ENCODE peak calls at places on chromosomes 5 and 9, in ten cellular contexts. X is mesendoderm; C is Peyer's patch; P is AG09309; R is left ventricle myocardium inferior; N is effector memory CD4-positive, alpha-beta T cell; M is suprapubic skin; L is body of pancreas; U is H7; D is CD4-positive, CD25-positive, alpha-beta regulatory T cell. B is an unnamed sample.

GRCh38 chr9:126756238-126756637 is 48.6 kb upstream of the ZBTB43 start:
- DNase-seq in X (no peak), C (no peak), P (no peak), R (no peak), N (no peak), M (no peak), L (no peak), U (no peak), D (no peak), B (no peak)

GRCh38 chr9:114153761-114154596 is 1.4 kb upstream of the COL27A1 start:
- DNase-seq in X (peak), C (no peak), P (no peak), R (no peak), N (no peak), M (no peak), L (peak), U (peak), D (no peak), B (no peak)

GRCh38 chr9:110444911-110445310 is 107.2 kb upstream of the TXNDC8 start:
- DNase-seq in X (no peak), C (no peak), P (peak), R (no peak), N (no peak), M (no peak), L (no peak), U (no peak), D (no peak), B (no peak)

GRCh38 chr9:16247188-16247875 is 623.1 kb downstream of the BNC2 start:
- DNase-seq in X (no peak), C (no peak), P (no peak), R (no peak), N (no peak), M (no peak), L (no peak), U (no peak), D (no peak), B (no peak)

GRCh38 chr5:75465480-75465879 is 45.9 kb downstream of the CERT1 start:
- DNase-seq in X (no peak), C (no peak), P (peak), R (no peak), N (no peak), M (no peak), L (no peak), U (no peak), D (no peak), B (no peak)

GRCh38 chr9:129071526-129072131 is 9.3 kb upstream of the DOLPP1 start:
- DNase-seq in X (peak), C (no peak), P (no peak), R (no peak), N (no peak), M (no peak), L (no peak), U (peak), D (no peak), B (no peak)

GRCh38 chr9:13487498-13487897 is 208.0 kb upstream of the MPDZ start:
- DNase-seq in X (no peak), C (no peak), P (no peak), R (no peak), N (no peak), M (no peak), L (no peak), U (no peak), D (no peak), B (no peak)

GRCh38 chr5:107247427-107247826 is 423.3 kb downstream of the EFNA5 start:
- DNase-seq in X (no peak), C (no peak), P (no peak), R (no peak), N (no peak), M (no peak), L (no peak), U (no peak), D (no peak), B (no peak)

GRCh38 chr5:35313296-35313695 is 83.0 kb upstream of the PRLR start:
- DNase-seq in X (no peak), C (no peak), P (peak), R (no peak), N (no peak), M (no peak), L (no peak), U (no peak), D (no peak), B (no peak)

GRCh38 chr9:111438576-111439235 is 45.5 kb downstream of the ECPAS start:
- DNase-seq in X (no peak), C (no peak), P (no peak), R (no peak), N (no peak), M (no peak), L (peak), U (no peak), D (no peak), B (no peak)

GRCh38 chr9:14993061-14993800 is 83.0 kb upstream of the FREM1 start:
- DNase-seq in X (peak), C (peak), P (peak), R (peak), N (peak), M (peak), L (peak), U (peak), D (peak), B (peak)

GRCh38 chr5:178548751-178549150 is 41.4 kb downstream of the COL23A1 start:
- DNase-seq in X (no peak), C (no peak), P (no peak), R (no peak), N (no peak), M (no peak), L (no peak), U (no peak), D (no peak), B (no peak)

GRCh38 chr5:92835712-92836111 is 745.3 kb downstream of the NR2F1-AS1 start:
- DNase-seq in X (no peak), C (no peak), P (no peak), R (no peak), N (no peak), M (no peak), L (no peak), U (no peak), D (no peak), B (no peak)

GRCh38 chr9:136840877-136841645 is 1.2 kb upstream of the AJM1 start:
- DNase-seq in X (peak), C (peak), P (no peak), R (no peak), N (no peak), M (no peak), L (peak), U (no peak), D (no peak), B (peak)

GRCh38 chr5:14937277-14937676 is 65.7 kb upstream of the ANKH start:
- DNase-seq in X (no peak), C (no peak), P (no peak), R (no peak), N (no peak), M (no peak), L (no peak), U (no peak), D (no peak), B (peak)

GRCh38 chr5:80933061-80933460 is 27.1 kb upstream of the RASGRF2 start:
- DNase-seq in X (no peak), C (no peak), P (no peak), R (no peak), N (no peak), M (no peak), L (no peak), U (no peak), D (no peak), B (no peak)

GRCh38 chr9:129283705-129284606 is 105.9 kb upstream of the IER5L start:
- DNase-seq in X (no peak), C (no peak), P (no peak), R (no peak), N (no peak), M (peak), L (no peak), U (peak), D (no peak), B (no peak)

GRCh38 chr5:175823731-175824525 is 47.5 kb upstream of the CPLX2 start:
- DNase-seq in X (peak), C (no peak), P (no peak), R (no peak), N (no peak), M (no peak), L (no peak), U (peak), D (no peak), B (no peak)

GRCh38 chr9:13410566-13411031 is 131.1 kb upstream of the MPDZ start:
- DNase-seq in X (no peak), C (no peak), P (no peak), R (no peak), N (no peak), M (no peak), L (no peak), U (no peak), D (no peak), B (no peak)

GRCh38 chr5:42715791-42716190 is 40.8 kb upstream of the CCDC152 start:
- DNase-seq in X (no peak), C (no peak), P (peak), R (no peak), N (no peak), M (no peak), L (no peak), U (no peak), D (no peak), B (no peak)

GRCh38 chr9:95729669-95730368 is 145.7 kb upstream of the ERCC6L2 start:
- DNase-seq in X (no peak), C (no peak), P (no peak), R (no peak), N (no peak), M (no peak), L (no peak), U (no peak), D (no peak), B (no peak)

GRCh38 chr5:96702503-96703383 is 40.6 kb downstream of the CAST start:
- DNase-seq in X (peak), C (peak), P (peak), R (peak), N (peak), M (peak), L (peak), U (peak), D (peak), B (peak)

GRCh38 chr5:132829742-132830435 is 558 bp downstream of the SHROOM1 start:
- DNase-seq in X (peak), C (peak), P (no peak), R (peak), N (peak), M (peak), L (peak), U (peak), D (peak), B (peak)

GRCh38 chr5:76074487-76074886 is 8.7 kb upstream of the SV2C start:
- DNase-seq in X (peak), C (no peak), P (no peak), R (no peak), N (no peak), M (no peak), L (no peak), U (peak), D (no peak), B (no peak)

GRCh38 chr5:149937610-149938009 is 7.0 kb downstream of the PDE6A start:
- DNase-seq in X (no peak), C (no peak), P (no peak), R (no peak), N (no peak), M (no peak), L (no peak), U (no peak), D (no peak), B (no peak)

GRCh38 chr5:142295084-142295758 is 29.6 kb downstream of the SPRY4 start:
- DNase-seq in X (peak), C (no peak), P (no peak), R (peak), N (no peak), M (no peak), L (no peak), U (peak), D (no peak), B (no peak)

GRCh38 chr5:59760798-59761348 is 132.7 kb downstream of the PDE4D start:
- DNase-seq in X (no peak), C (no peak), P (no peak), R (no peak), N (no peak), M (no peak), L (no peak), U (no peak), D (no peak), B (no peak)

GRCh38 chr5:83169938-83170337 is 92.6 kb downstream of the XRCC4 start:
- DNase-seq in X (no peak), C (no peak), P (no peak), R (no peak), N (no peak), M (no peak), L (no peak), U (no peak), D (no peak), B (no peak)

GRCh38 chr9:80867731-80868130 is 821.6 kb downstream of the TLE1 start:
- DNase-seq in X (no peak), C (no peak), P (peak), R (no peak), N (no peak), M (no peak), L (no peak), U (no peak), D (no peak), B (no peak)

GRCh38 chr5:55231029-55231475 is 2.4 kb downstream of the CCNO start:
- DNase-seq in X (no peak), C (no peak), P (no peak), R (no peak), N (no peak), M (no peak), L (no peak), U (no peak), D (no peak), B (no peak)

GRCh38 chr9:114884787-114885452 is 45.5 kb downstream of the TNFSF8 start:
- DNase-seq in X (no peak), C (peak), P (no peak), R (no peak), N (no peak), M (no peak), L (peak), U (no peak), D (no peak), B (peak)

GRCh38 chr9:6711403-6711802 is 46.4 kb upstream of the KDM4C start:
- DNase-seq in X (no peak), C (no peak), P (no peak), R (no peak), N (no peak), M (no peak), L (no peak), U (no peak), D (no peak), B (no peak)

GRCh38 chr9:6715755-6716643 is 41.8 kb upstream of the KDM4C start:
- DNase-seq in X (no peak), C (peak), P (no peak), R (peak), N (peak), M (peak), L (peak), U (no peak), D (peak), B (peak)

GRCh38 chr9:6712041-6712440 is 45.7 kb upstream of the KDM4C start:
- DNase-seq in X (no peak), C (no peak), P (no peak), R (no peak), N (no peak), M (no peak), L (no peak), U (no peak), D (no peak), B (no peak)

GRCh38 chr9:6714176-6714575 is 43.6 kb upstream of the KDM4C start:
- DNase-seq in X (no peak), C (no peak), P (no peak), R (no peak), N (no peak), M (peak), L (no peak), U (no peak), D (no peak), B (no peak)

GRCh38 chr9:6716766-6717165 is 41.0 kb upstream of the KDM4C start:
- DNase-seq in X (no peak), C (no peak), P (no peak), R (no peak), N (no peak), M (no peak), L (no peak), U (no peak), D (no peak), B (no peak)
- H3K4me3 ChIP-seq in X (no peak), C (peak), P (no peak), R (no peak), N (peak), M (peak), L (no peak), U (peak), D (peak), B (no peak)

GRCh38 chr5:119270955-119271757 is 84.7 kb upstream of the TNFAIP8 start:
- DNase-seq in X (no peak), C (no peak), P (no peak), R (no peak), N (no peak), M (no peak), L (peak), U (no peak), D (no peak), B (no peak)
- H3K4me3 ChIP-seq in X (no peak), C (no peak), P (no peak), R (no peak), N (peak), M (no peak), L (no peak), U (no peak), D (peak), B (no peak)

GRCh38 chr9:93261281-93261680 is 77.3 kb downstream of the WNK2 start:
- DNase-seq in X (no peak), C (no peak), P (no peak), R (no peak), N (no peak), M (no peak), L (peak), U (peak), D (no peak), B (peak)
- H3K4me3 ChIP-seq in X (no peak), C (no peak), P (no peak), R (no peak), N (no peak), M (no peak), L (no peak), U (no peak), D (no peak), B (no peak)

GRCh38 chr5:98772415-98773213 is 849 bp upstream of the RGMB start:
- DNase-seq in X (peak), C (peak), P (no peak), R (peak), N (peak), M (peak), L (peak), U (peak), D (peak), B (peak)
- H3K4me3 ChIP-seq in X (peak), C (peak), P (peak), R (peak), N (peak), M (peak), L (no peak), U (peak), D (peak), B (no peak)

GRCh38 chr9:17509151-17509550 is 69.7 kb upstream of the SH3GL2 start:
- DNase-seq in X (no peak), C (no peak), P (no peak), R (no peak), N (no peak), M (no peak), L (no peak), U (no peak), D (no peak), B (no peak)
- H3K4me3 ChIP-seq in X (no peak), C (no peak), P (no peak), R (no peak), N (no peak), M (no peak), L (no peak), U (no peak), D (no peak), B (no peak)

GRCh38 chr5:159052282-159053011 is 47.3 kb downstream of the EBF1 start:
- DNase-seq in X (peak), C (no peak), P (no peak), R (no peak), N (no peak), M (no peak), L (no peak), U (peak), D (no peak), B (no peak)
- H3K4me3 ChIP-seq in X (no peak), C (no peak), P (no peak), R (peak), N (no peak), M (no peak), L (no peak), U (no peak), D (no peak), B (no peak)

DNA sequence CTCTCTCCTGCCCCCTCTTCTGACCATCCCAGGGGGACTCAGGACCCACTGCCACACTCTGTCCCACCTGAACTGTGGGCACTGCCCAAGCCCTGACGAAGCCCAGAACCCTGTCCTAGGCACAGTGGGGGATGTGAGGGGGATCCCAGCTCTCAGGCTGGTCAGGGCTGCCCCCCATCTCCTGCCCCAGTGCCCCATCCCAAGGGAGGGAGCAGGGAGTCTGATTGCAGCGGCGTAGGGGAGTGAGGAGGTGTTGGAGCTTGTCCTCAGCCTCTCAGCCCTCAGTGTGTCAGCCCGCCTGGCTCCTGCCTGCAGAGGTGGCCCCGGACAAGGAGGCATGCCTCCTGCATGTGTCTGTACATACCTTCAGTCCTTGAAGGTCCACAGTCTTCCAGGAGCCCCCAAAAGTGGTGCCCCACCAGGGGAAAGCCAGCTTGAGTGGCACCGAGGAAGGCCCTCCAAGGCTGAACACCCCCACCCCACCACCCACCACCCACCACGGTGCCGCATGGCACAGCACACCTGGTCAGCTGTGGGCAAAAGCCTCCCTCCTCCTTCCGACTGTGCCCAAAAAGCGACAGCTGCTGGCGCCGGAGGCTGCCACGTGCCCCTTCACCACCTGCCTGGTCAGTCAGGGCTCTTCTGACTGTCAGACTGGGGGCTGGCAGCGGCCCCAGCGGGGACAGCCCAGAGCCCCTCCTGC is 930 bp downstream of the SARDH start:
- DNase-seq in X (no peak), C (no peak), P (no peak), R (no peak), N (no peak), M (no peak), L (peak), U (no peak), D (no peak), B (no peak)
- H3K4me3 ChIP-seq in X (no peak), C (no peak), P (no peak), R (peak), N (no peak), M (no peak), L (peak), U (no peak), D (no peak), B (no peak)

DNA sequence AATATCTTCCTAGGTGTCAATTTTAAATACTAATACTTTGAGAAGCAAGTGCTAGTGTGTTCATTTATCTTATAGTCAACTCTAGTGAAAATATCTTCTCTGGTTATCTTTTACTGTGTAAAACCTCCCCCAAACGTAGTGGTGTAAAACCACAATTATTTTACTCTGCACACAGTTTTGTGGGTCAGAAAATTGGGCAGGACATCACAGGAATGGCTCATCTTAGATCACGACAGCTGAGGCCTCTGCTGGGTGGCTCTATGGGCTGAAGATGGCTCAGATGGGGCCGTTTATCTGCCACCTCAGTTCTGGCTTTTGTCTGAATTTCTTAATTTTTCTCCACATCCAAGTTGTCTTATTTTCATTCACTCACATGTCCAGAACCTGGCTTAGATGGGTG is 457.2 kb upstream of the ACTBL2 start:
- DNase-seq in X (no peak), C (no peak), P (no peak), R (no peak), N (no peak), M (no peak), L (no peak), U (no peak), D (no peak), B (no peak)
- H3K4me3 ChIP-seq in X (no peak), C (no peak), P (no peak), R (no peak), N (no peak), M (no peak), L (no peak), U (no peak), D (no peak), B (no peak)

DNA sequence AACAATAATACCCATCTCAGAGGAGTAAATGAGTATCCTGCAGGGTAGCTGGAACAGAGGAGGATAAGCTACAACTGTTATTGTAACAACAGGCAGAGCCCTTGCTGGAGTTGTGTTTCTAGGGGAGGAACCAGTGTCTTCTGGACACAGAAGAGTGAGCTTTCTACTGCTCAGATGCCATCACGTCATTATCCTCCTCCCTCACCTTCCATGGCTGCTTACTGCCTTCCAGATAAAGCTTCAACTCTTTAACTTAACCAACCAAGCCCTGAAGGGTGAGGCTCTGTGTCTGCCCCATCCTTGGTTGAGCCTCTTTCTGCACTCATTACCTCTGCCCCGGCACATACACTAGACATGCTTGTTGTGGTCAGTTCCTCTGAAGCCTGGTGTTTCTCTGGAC is 4.4 kb upstream of the NSD1 start:
- DNase-seq in X (no peak), C (peak), P (no peak), R (no peak), N (no peak), M (no peak), L (no peak), U (no peak), D (no peak), B (no peak)
- H3K4me3 ChIP-seq in X (no peak), C (no peak), P (no peak), R (no peak), N (no peak), M (no peak), L (no peak), U (no peak), D (no peak), B (no peak)